ENCODE peak calls at places on chromosome 5, in nine cellular contexts. Z is PC-9; L is dorsolateral prefrontal cortex; E is NCI-H2081; C is activated CD8-positive, alpha-beta memory T cell treated with anti-CD3 and anti-CD28 coated beads for 1 hour; O is stimulated activated CD4-positive, alpha-beta T cell treated with anti-CD3 and anti-CD28 coated beads, Interleukin-2, amount 100 ng/mL, for 4 hours; U is right atrium auricular region; Q is body of pancreas; F is tibial artery. J is an unnamed sample.

GRCh38 chr5:107389769-107390168 is 281.0 kb downstream of the EFNA5 start:
- DNase-seq in Z (peak; percentile 78), L (no peak), E (no peak), C (no peak), O (no peak), U (no peak), Q (no peak), F (no peak), J (no peak)

GRCh38 chr5:66963559-66963971 is 233.0 kb downstream of the CD180 start:
- DNase-seq in Z (peak; percentile 89), L (no peak), E (no peak), C (no peak), O (no peak), U (no peak), Q (no peak), F (no peak), J (no peak)

GRCh38 chr5:126877569-126877968 is 100.6 kb downstream of the LMNB1 start:
- DNase-seq in Z (no peak), L (no peak), E (no peak), C (no peak), O (no peak), U (no peak), Q (no peak), F (no peak), J (no peak)

GRCh38 chr5:90135979-90136378 is 273.6 kb downstream of the CETN3 start:
- DNase-seq in Z (no peak), L (no peak), E (peak; percentile 19), C (no peak), O (no peak), U (no peak), Q (peak; percentile 38), F (no peak), J (no peak)

GRCh38 chr5:141814064-141814982 is 63.9 kb downstream of the PCDH1 start:
- DNase-seq in Z (no peak), L (peak; percentile 48), E (peak; percentile 13), C (no peak), O (no peak), U (no peak), Q (peak; percentile 76), F (no peak), J (no peak)

GRCh38 chr5:94240616-94241287 is 377.7 kb downstream of the KIAA0825 start:
- DNase-seq in Z (no peak), L (no peak), E (no peak), C (no peak), O (no peak), U (no peak), Q (peak; percentile 8), F (no peak), J (no peak)

GRCh38 chr5:121976979-121977378 is 15.2 kb downstream of the SRFBP1 start:
- DNase-seq in Z (no peak), L (no peak), E (no peak), C (no peak), O (no peak), U (no peak), Q (no peak), F (no peak), J (no peak)

GRCh38 chr5:139639619-139640431 is 8.3 kb upstream of the CXXC5 start:
- DNase-seq in Z (peak; percentile 64), L (peak; percentile 61), E (no peak), C (no peak), O (no peak), U (peak; percentile 59), Q (peak; percentile 84), F (no peak), J (no peak)

GRCh38 chr5:126360467-126360866 is 62.7 kb upstream of the GRAMD2B start:
- DNase-seq in Z (no peak), L (no peak), E (no peak), C (no peak), O (no peak), U (no peak), Q (no peak), F (no peak), J (no peak)

GRCh38 chr5:53479656-53480473 is 564 bp upstream of the FST start:
- DNase-seq in Z (no peak), L (no peak), E (no peak), C (no peak), O (no peak), U (no peak), Q (peak; percentile 47), F (peak; percentile 68), J (no peak)

GRCh38 chr5:134444941-134445471 is 33.3 kb upstream of the CDKN2AIPNL start:
- DNase-seq in Z (no peak), L (no peak), E (no peak), C (no peak), O (no peak), U (no peak), Q (no peak), F (no peak), J (no peak)

GRCh38 chr5:104412649-104413240 is 850.2 kb upstream of the NUDT12 start:
- DNase-seq in Z (no peak), L (no peak), E (peak; percentile 6), C (no peak), O (no peak), U (no peak), Q (peak; percentile 27), F (no peak), J (no peak)

GRCh38 chr5:90434116-90434714 is 24.7 kb upstream of the CETN3 start:
- DNase-seq in Z (no peak), L (peak; percentile 58), E (peak; percentile 36), C (peak; percentile 16), O (peak; percentile 29), U (no peak), Q (peak; percentile 65), F (no peak), J (no peak)

GRCh38 chr5:143564417-143564816 is 160.9 kb upstream of the NR3C1 start:
- DNase-seq in Z (no peak), L (no peak), E (no peak), C (no peak), O (no peak), U (no peak), Q (no peak), F (no peak), J (no peak)

GRCh38 chr5:91928751-91929521 is 545.8 kb upstream of the ARRDC3 start:
- DNase-seq in Z (peak; percentile 43), L (no peak), E (peak; percentile 30), C (no peak), O (no peak), U (no peak), Q (no peak), F (no peak), J (no peak)

GRCh38 chr5:112604741-112605390 is 132.8 kb upstream of the APC start:
- DNase-seq in Z (no peak), L (no peak), E (peak; percentile 5), C (no peak), O (no peak), U (no peak), Q (no peak), F (no peak), J (no peak)

GRCh38 chr5:135534609-135535419 is 950 bp downstream of the NEUROG1 start:
- DNase-seq in Z (no peak), L (no peak), E (no peak), C (no peak), O (no peak), U (no peak), Q (no peak), F (no peak), J (no peak)

GRCh38 chr5:66814146-66814991 is 218.2 kb downstream of the MAST4 start:
- DNase-seq in Z (no peak), L (no peak), E (peak; percentile 32), C (no peak), O (peak; percentile 35), U (no peak), Q (peak; percentile 43), F (no peak), J (no peak)

GRCh38 chr5:150497274-150497988 is 10.5 kb upstream of the NDST1 start:
- DNase-seq in Z (peak; percentile 81), L (peak; percentile 90), E (no peak), C (no peak), O (no peak), U (peak; percentile 91), Q (peak; percentile 37), F (peak; percentile 83), J (no peak)

GRCh38 chr5:169647566-169647965 is 10.5 kb downstream of the DOCK2 start:
- DNase-seq in Z (no peak), L (no peak), E (no peak), C (no peak), O (no peak), U (no peak), Q (no peak), F (no peak), J (no peak)

GRCh38 chr5:76402251-76402879 is 720 bp upstream of the IQGAP2 start:
- DNase-seq in Z (peak; percentile 94), L (no peak), E (no peak), C (peak; percentile 58), O (peak; percentile 67), U (no peak), Q (peak; percentile 67), F (peak; percentile 36), J (no peak)

GRCh38 chr5:112548246-112548982 is 129.3 kb upstream of the EPB41L4A start:
- DNase-seq in Z (no peak), L (no peak), E (no peak), C (no peak), O (no peak), U (no peak), Q (no peak), F (no peak), J (no peak)

GRCh38 chr5:104237574-104237973 is 675.0 kb upstream of the NUDT12 start:
- DNase-seq in Z (no peak), L (no peak), E (no peak), C (no peak), O (no peak), U (no peak), Q (no peak), F (no peak), J (no peak)

GRCh38 chr5:37842048-37842447 is 2.2 kb upstream of the GDNF start:
- DNase-seq in Z (no peak), L (no peak), E (no peak), C (no peak), O (no peak), U (no peak), Q (no peak), F (no peak), J (no peak)

GRCh38 chr5:122137702-122138101 is 8.4 kb downstream of the ZNF474 start:
- DNase-seq in Z (no peak), L (no peak), E (no peak), C (no peak), O (no peak), U (no peak), Q (no peak), F (no peak), J (no peak)

GRCh38 chr5:154714271-154714986 is 40.7 kb upstream of the LARP1 start:
- DNase-seq in Z (no peak), L (no peak), E (no peak), C (no peak), O (no peak), U (no peak), Q (peak; percentile 53), F (no peak), J (no peak)

GRCh38 chr5:111954516-111955337 is 197.7 kb upstream of the NREP start:
- DNase-seq in Z (no peak), L (no peak), E (no peak), C (no peak), O (no peak), U (no peak), Q (no peak), F (no peak), J (no peak)

J was measured in esophagus squamous epithelium.